ENCODE peak calls at places on chromosomes 13 and 19, in five cellular contexts. Z, Q, S, E and G are unnamed samples.

GRCh38 chr13:48804836-48805601 is 151.3 kb downstream of the CYSLTR2 start:
- DNase-seq in Z (peak), Q (no peak), S (no peak), E (no peak), G (no peak)

GRCh38 chr13:71865858-71866172 is 1.2 kb downstream of the DACH1 start:
- DNase-seq in Z (no peak), Q (peak), S (no peak), E (no peak), G (no peak)

GRCh38 chr13:41054919-41055619 is 6.2 kb upstream of the WBP4 start:
- DNase-seq in Z (no peak), Q (no peak), S (no peak), E (no peak), G (no peak)

GRCh38 chr19:37572203-37572602 is 22.4 kb downstream of the ZNF571 start:
- DNase-seq in Z (no peak), Q (no peak), S (peak), E (no peak), G (no peak)

GRCh38 chr19:38944981-38945506 is 14.3 kb downstream of the MRPS12 start:
- DNase-seq in Z (no peak), Q (no peak), S (no peak), E (no peak), G (no peak)

GRCh38 chr13:67071918-67072598 is 158.1 kb downstream of the PCDH9 start:
- DNase-seq in Z (no peak), Q (no peak), S (no peak), E (no peak), G (no peak)

GRCh38 chr13:105773887-105774538 is 761.4 kb downstream of the EFNB2 start:
- DNase-seq in Z (peak), Q (no peak), S (no peak), E (no peak), G (no peak)

GRCh38 chr19:2294377-2295335 is 12.7 kb upstream of the PEAK3 start:
- DNase-seq in Z (no peak), Q (no peak), S (peak), E (no peak), G (no peak)

GRCh38 chr19:6097911-6098310 is 12.4 kb downstream of the RFX2 start:
- DNase-seq in Z (no peak), Q (no peak), S (no peak), E (no peak), G (no peak)

GRCh38 chr13:110916671-110917142 is 1.8 kb upstream of the ANKRD10 start:
- DNase-seq in Z (no peak), Q (no peak), S (peak), E (no peak), G (no peak)

GRCh38 chr19:31214997-31215396 is 134.2 kb downstream of the TSHZ3 start:
- DNase-seq in Z (no peak), Q (no peak), S (no peak), E (no peak), G (no peak)

GRCh38 chr13:25207291-25207690 is 35.2 kb upstream of the AMER2 start:
- DNase-seq in Z (no peak), Q (no peak), S (no peak), E (no peak), G (no peak)

GRCh38 chr13:29816715-29817114 is 33.7 kb downstream of the UBL3 start:
- DNase-seq in Z (no peak), Q (no peak), S (no peak), E (no peak), G (no peak)

GRCh38 chr19:58395979-58396627 is 647 bp downstream of the RNF225 start:
- DNase-seq in Z (no peak), Q (no peak), S (no peak), E (no peak), G (no peak)

GRCh38 chr13:44365008-44365407 is 8.6 kb upstream of the SERP2 start:
- DNase-seq in Z (no peak), Q (no peak), S (no peak), E (no peak), G (no peak)

GRCh38 chr13:72920097-72920496 is 138.2 kb downstream of the PIBF1 start:
- DNase-seq in Z (no peak), Q (no peak), S (no peak), E (no peak), G (no peak)

GRCh38 chr19:1266818-1267440 is 2.2 kb upstream of the CIRBP start:
- DNase-seq in Z (peak), Q (peak), S (no peak), E (no peak), G (peak)

GRCh38 chr13:91211548-91211947 is 135.9 kb upstream of the MIR17HG start:
- DNase-seq in Z (no peak), Q (no peak), S (no peak), E (no peak), G (no peak)

GRCh38 chr19:10416380-10417257 is 3.7 kb upstream of the PDE4A start:
- DNase-seq in Z (peak), Q (peak), S (peak), E (peak), G (no peak)

GRCh38 chr19:3457531-3458228 is 22.6 kb downstream of the SMIM24 start:
- DNase-seq in Z (no peak), Q (no peak), S (no peak), E (no peak), G (no peak)

GRCh38 chr13:37173214-37173613 is 67.8 kb upstream of the CSNK1A1L start:
- DNase-seq in Z (no peak), Q (no peak), S (peak), E (no peak), G (no peak)

GRCh38 chr19:10764340-10764894 is 46.5 kb downstream of the DNM2 start:
- DNase-seq in Z (no peak), Q (no peak), S (no peak), E (no peak), G (no peak)

GRCh38 chr19:39941615-39942507 is 7.4 kb upstream of the FCGBP start:
- DNase-seq in Z (peak), Q (no peak), S (peak), E (no peak), G (no peak)